ENCODE peak calls at places on chromosomes 1 and 21, in four cellular contexts. One of them, this sample, is unnamed.

GRCh38 chr1:37765937-37766664 is 1.2 kb upstream of the EPHA10 start:
- DNase-seq in naive thymus-derived CD4-positive, alpha-beta T cell: no peak
- DNase-seq in A172: no peak
- DNase-seq in stimulated activated naive CD8-positive, alpha-beta T cell treated with anti-CD3 and anti-CD28 coated beads, Interleukin-15, Interleukin-2, amounts not matched to agents 100 U/mL and 50 U/mL, for 24 hours: peak
- DNase-seq in this sample: peak

GRCh38 chr1:65791396-65791795 is 1.3 kb upstream of the PDE4B start:
- DNase-seq in naive thymus-derived CD4-positive, alpha-beta T cell: no peak
- DNase-seq in A172: no peak
- DNase-seq in stimulated activated naive CD8-positive, alpha-beta T cell treated with anti-CD3 and anti-CD28 coated beads, Interleukin-15, Interleukin-2, amounts not matched to agents 100 U/mL and 50 U/mL, for 24 hours: no peak
- DNase-seq in this sample: no peak

GRCh38 chr1:29809446-29810120 is 573.3 kb downstream of the PTPRU start:
- DNase-seq in naive thymus-derived CD4-positive, alpha-beta T cell: no peak
- DNase-seq in A172: no peak
- DNase-seq in stimulated activated naive CD8-positive, alpha-beta T cell treated with anti-CD3 and anti-CD28 coated beads, Interleukin-15, Interleukin-2, amounts not matched to agents 100 U/mL and 50 U/mL, for 24 hours: no peak
- DNase-seq in this sample: no peak

GRCh38 chr1:151936653-151937052 is 27.3 kb upstream of the THEM4 start:
- DNase-seq in naive thymus-derived CD4-positive, alpha-beta T cell: no peak
- DNase-seq in A172: no peak
- DNase-seq in stimulated activated naive CD8-positive, alpha-beta T cell treated with anti-CD3 and anti-CD28 coated beads, Interleukin-15, Interleukin-2, amounts not matched to agents 100 U/mL and 50 U/mL, for 24 hours: no peak
- DNase-seq in this sample: no peak

GRCh38 chr21:44368711-44369446 is 15.5 kb downstream of the TRPM2 start:
- DNase-seq in naive thymus-derived CD4-positive, alpha-beta T cell: no peak
- DNase-seq in A172: no peak
- DNase-seq in stimulated activated naive CD8-positive, alpha-beta T cell treated with anti-CD3 and anti-CD28 coated beads, Interleukin-15, Interleukin-2, amounts not matched to agents 100 U/mL and 50 U/mL, for 24 hours: no peak
- DNase-seq in this sample: no peak

GRCh38 chr1:21961799-21962198 is 15.0 kb upstream of the CELA3B start:
- DNase-seq in naive thymus-derived CD4-positive, alpha-beta T cell: no peak
- DNase-seq in A172: no peak
- DNase-seq in stimulated activated naive CD8-positive, alpha-beta T cell treated with anti-CD3 and anti-CD28 coated beads, Interleukin-15, Interleukin-2, amounts not matched to agents 100 U/mL and 50 U/mL, for 24 hours: no peak
- DNase-seq in this sample: no peak

GRCh38 chr1:87508247-87508646 is 179.6 kb downstream of the LMO4 start:
- DNase-seq in naive thymus-derived CD4-positive, alpha-beta T cell: no peak
- DNase-seq in A172: no peak
- DNase-seq in stimulated activated naive CD8-positive, alpha-beta T cell treated with anti-CD3 and anti-CD28 coated beads, Interleukin-15, Interleukin-2, amounts not matched to agents 100 U/mL and 50 U/mL, for 24 hours: no peak
- DNase-seq in this sample: no peak

GRCh38 chr1:20411196-20411980 is 74.6 kb downstream of the CAMK2N1 start:
- DNase-seq in naive thymus-derived CD4-positive, alpha-beta T cell: no peak
- DNase-seq in A172: peak
- DNase-seq in stimulated activated naive CD8-positive, alpha-beta T cell treated with anti-CD3 and anti-CD28 coated beads, Interleukin-15, Interleukin-2, amounts not matched to agents 100 U/mL and 50 U/mL, for 24 hours: peak
- DNase-seq in this sample: peak

GRCh38 chr1:81224222-81224621 is 576.5 kb upstream of the ADGRL2 start:
- DNase-seq in naive thymus-derived CD4-positive, alpha-beta T cell: no peak
- DNase-seq in A172: no peak
- DNase-seq in stimulated activated naive CD8-positive, alpha-beta T cell treated with anti-CD3 and anti-CD28 coated beads, Interleukin-15, Interleukin-2, amounts not matched to agents 100 U/mL and 50 U/mL, for 24 hours: no peak
- DNase-seq in this sample: no peak

GRCh38 chr1:71492298-71493041 is 411.6 kb upstream of the ZRANB2 start:
- DNase-seq in naive thymus-derived CD4-positive, alpha-beta T cell: no peak
- DNase-seq in A172: no peak
- DNase-seq in stimulated activated naive CD8-positive, alpha-beta T cell treated with anti-CD3 and anti-CD28 coated beads, Interleukin-15, Interleukin-2, amounts not matched to agents 100 U/mL and 50 U/mL, for 24 hours: no peak
- DNase-seq in this sample: no peak

GRCh38 chr1:182385885-182386853 is 5.4 kb downstream of the GLUL start:
- DNase-seq in naive thymus-derived CD4-positive, alpha-beta T cell: no peak
- DNase-seq in A172: no peak
- DNase-seq in stimulated activated naive CD8-positive, alpha-beta T cell treated with anti-CD3 and anti-CD28 coated beads, Interleukin-15, Interleukin-2, amounts not matched to agents 100 U/mL and 50 U/mL, for 24 hours: no peak
- DNase-seq in this sample: no peak

GRCh38 chr1:83626603-83627002 is 372.3 kb downstream of the TTLL7 start:
- DNase-seq in naive thymus-derived CD4-positive, alpha-beta T cell: no peak
- DNase-seq in A172: no peak
- DNase-seq in stimulated activated naive CD8-positive, alpha-beta T cell treated with anti-CD3 and anti-CD28 coated beads, Interleukin-15, Interleukin-2, amounts not matched to agents 100 U/mL and 50 U/mL, for 24 hours: no peak
- DNase-seq in this sample: no peak

GRCh38 chr1:15508700-15509487 is 15.1 kb downstream of the CASP9 start:
- DNase-seq in naive thymus-derived CD4-positive, alpha-beta T cell: no peak
- DNase-seq in A172: no peak
- DNase-seq in stimulated activated naive CD8-positive, alpha-beta T cell treated with anti-CD3 and anti-CD28 coated beads, Interleukin-15, Interleukin-2, amounts not matched to agents 100 U/mL and 50 U/mL, for 24 hours: no peak
- DNase-seq in this sample: no peak

GRCh38 chr1:206502813-206503212 is 4.5 kb upstream of the RASSF5 start:
- DNase-seq in naive thymus-derived CD4-positive, alpha-beta T cell: no peak
- DNase-seq in A172: no peak
- DNase-seq in stimulated activated naive CD8-positive, alpha-beta T cell treated with anti-CD3 and anti-CD28 coated beads, Interleukin-15, Interleukin-2, amounts not matched to agents 100 U/mL and 50 U/mL, for 24 hours: no peak
- DNase-seq in this sample: no peak

GRCh38 chr1:19815801-19816736 is 986 bp upstream of the RNF186 start:
- DNase-seq in naive thymus-derived CD4-positive, alpha-beta T cell: no peak
- DNase-seq in A172: no peak
- DNase-seq in stimulated activated naive CD8-positive, alpha-beta T cell treated with anti-CD3 and anti-CD28 coated beads, Interleukin-15, Interleukin-2, amounts not matched to agents 100 U/mL and 50 U/mL, for 24 hours: no peak
- DNase-seq in this sample: no peak

GRCh38 chr1:29563571-29563970 is 327.2 kb downstream of the PTPRU start:
- DNase-seq in naive thymus-derived CD4-positive, alpha-beta T cell: no peak
- DNase-seq in A172: peak
- DNase-seq in stimulated activated naive CD8-positive, alpha-beta T cell treated with anti-CD3 and anti-CD28 coated beads, Interleukin-15, Interleukin-2, amounts not matched to agents 100 U/mL and 50 U/mL, for 24 hours: no peak
- DNase-seq in this sample: no peak

GRCh38 chr1:183195146-183195571 is 9.1 kb downstream of the LAMC2 start:
- DNase-seq in naive thymus-derived CD4-positive, alpha-beta T cell: no peak
- DNase-seq in A172: peak
- DNase-seq in stimulated activated naive CD8-positive, alpha-beta T cell treated with anti-CD3 and anti-CD28 coated beads, Interleukin-15, Interleukin-2, amounts not matched to agents 100 U/mL and 50 U/mL, for 24 hours: no peak
- DNase-seq in this sample: no peak